ENCODE peak calls at places on chromosomes 4 and X, in six cellular contexts. H is PC-9, P is GM23338, F is GM23248, B is PC-3, R is MM.1S. D is an unnamed sample. For H3F3A, the result is how much of the 10 kb centered on the place peaks cover.

GRCh38 chrX:39603291-39603690 is 494.5 kb downstream of the BCOR start:
- DNase-seq in H (no peak), P (no peak), F (no peak), B (no peak), R (no peak), D (no peak)

GRCh38 chrX:132435222-132435621 is 53.6 kb downstream of the MBNL3 start:
- DNase-seq in H (no peak), P (no peak), F (peak), B (peak), R (no peak), D (no peak)

GRCh38 chr4:100386270-100386669 is 131.6 kb downstream of the EMCN start:
- DNase-seq in H (no peak), P (no peak), F (no peak), B (no peak), R (no peak), D (no peak)

GRCh38 chr4:147351083-147351787 is 129.7 kb upstream of the EDNRA start:
- DNase-seq in H (no peak), P (no peak), F (peak), B (peak), R (no peak), D (no peak)

GRCh38 chr4:28464823-28465222 is 1604.2 kb downstream of the STIM2 start:
- DNase-seq in H (no peak), P (no peak), F (no peak), B (no peak), R (no peak), D (no peak)

GRCh38 chrX:46703980-46704379 is 54.9 kb downstream of the SLC9A7 start:
- DNase-seq in H (no peak), P (no peak), F (no peak), B (no peak), R (no peak), D (no peak)

GRCh38 chr4:2243682-2244380 is 1.9 kb upstream of the HAUS3 start:
- DNase-seq in H (no peak), P (no peak), F (peak), B (no peak), R (peak), D (no peak)

GRCh38 chr4:149980941-149981340 is 97.3 kb upstream of the DCLK2 start:
- DNase-seq in H (peak), P (peak), F (peak), B (peak), R (peak), D (peak)

GRCh38 chr4:18524667-18525066 is 503.1 kb upstream of the LCORL start:
- DNase-seq in H (no peak), P (no peak), F (no peak), B (no peak), R (no peak), D (no peak)

GRCh38 chrX:39459204-39459603 is 638.6 kb downstream of the BCOR start:
- DNase-seq in H (no peak), P (no peak), F (no peak), B (no peak), R (no peak), D (no peak)

GRCh38 chrX:43551590-43551989 is 104.5 kb upstream of the MAOA start:
- DNase-seq in H (no peak), P (peak), F (no peak), B (no peak), R (no peak), D (no peak)

GRCh38 chr4:1060121-1060520 is 48.7 kb downstream of the FGFRL1 start:
- DNase-seq in H (no peak), P (no peak), F (no peak), B (no peak), R (no peak), D (no peak)

GRCh38 chr4:1058198-1058996 is 47.0 kb downstream of the FGFRL1 start:
- DNase-seq in H (no peak), P (no peak), F (no peak), B (peak), R (no peak), D (no peak)

GRCh38 chr4:1057403-1057745 is 45.9 kb downstream of the FGFRL1 start:
- DNase-seq in H (no peak), P (no peak), F (no peak), B (no peak), R (no peak), D (no peak)

GRCh38 chr4:1060646-1061371 is 49.4 kb downstream of the FGFRL1 start:
- DNase-seq in H (no peak), P (no peak), F (no peak), B (no peak), R (no peak), D (no peak)

DNA sequence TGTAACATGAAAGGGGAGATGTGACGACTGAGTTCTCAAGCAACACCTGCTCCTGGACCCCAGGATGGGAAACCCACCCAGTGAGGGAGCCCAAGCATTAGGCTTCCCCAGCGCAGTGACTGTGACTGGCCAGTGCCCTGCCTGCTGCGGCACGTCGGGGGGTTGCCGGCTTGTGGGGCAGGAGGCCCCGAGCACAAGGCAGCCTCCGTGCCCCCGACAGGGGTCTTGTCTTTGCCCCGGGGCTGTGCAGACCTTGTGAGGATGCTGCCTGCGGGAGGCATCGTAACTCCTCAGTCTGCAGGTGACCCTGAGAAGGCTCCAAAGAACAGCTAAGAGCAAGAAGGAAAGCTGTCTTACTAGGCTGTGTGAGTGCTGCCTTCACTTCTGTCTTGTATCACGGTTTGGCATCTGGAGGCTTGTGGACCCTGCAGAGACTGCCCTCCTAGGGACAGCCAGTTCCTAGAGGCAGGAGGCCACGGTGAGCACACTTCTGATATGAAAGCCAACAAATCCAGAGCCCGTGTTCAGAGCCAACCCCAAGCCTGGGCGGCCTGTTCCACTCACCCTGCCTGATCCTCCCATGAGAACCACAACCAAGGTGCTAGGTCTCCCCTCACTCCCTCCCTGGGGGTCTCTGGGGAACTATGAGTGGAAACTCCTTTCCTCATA is 47.7 kb downstream of the FGFRL1 start:
- DNase-seq in H (no peak), P (no peak), F (no peak), B (no peak), R (no peak), D (no peak)
- TF ChIP-seq EZH2 in H (no peak), P (no peak), F (no peak), B (no peak), R (no peak), D (no peak)

DNA sequence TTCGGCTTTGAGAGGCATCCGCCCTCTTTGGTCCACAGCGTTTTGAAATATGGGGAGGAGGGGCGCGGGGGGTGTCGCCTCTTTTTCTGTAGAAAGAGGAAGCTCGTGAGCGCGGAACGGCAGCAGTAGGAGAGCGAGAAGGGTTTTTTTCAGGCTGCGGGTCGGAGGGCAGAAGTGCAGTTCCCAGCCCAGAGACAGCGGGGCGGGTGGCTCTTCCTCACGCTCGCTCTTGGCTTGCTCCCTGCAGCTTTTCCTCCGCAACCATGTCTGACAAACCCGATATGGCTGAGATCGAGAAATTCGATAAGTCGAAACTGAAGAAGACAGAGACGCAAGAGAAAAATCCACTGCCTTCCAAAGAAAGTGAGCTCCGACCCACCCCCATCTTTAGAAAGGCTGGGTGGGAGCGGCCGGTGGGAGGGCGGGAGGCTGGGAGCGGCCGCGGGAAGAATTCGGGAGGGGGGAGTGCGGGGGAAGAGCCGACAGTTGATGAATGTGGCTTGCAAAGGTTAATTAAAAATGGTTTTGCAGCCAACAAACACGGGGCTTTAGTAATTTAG is 1.2 kb downstream of the TMSB4X start:
- DNase-seq in H (peak), P (peak), F (peak), B (peak), R (peak), D (peak)
- H3F3A ChIP-seq in H (half or more), P (under half), F (under half), B (under half), R (under half), D (under half)

DNA sequence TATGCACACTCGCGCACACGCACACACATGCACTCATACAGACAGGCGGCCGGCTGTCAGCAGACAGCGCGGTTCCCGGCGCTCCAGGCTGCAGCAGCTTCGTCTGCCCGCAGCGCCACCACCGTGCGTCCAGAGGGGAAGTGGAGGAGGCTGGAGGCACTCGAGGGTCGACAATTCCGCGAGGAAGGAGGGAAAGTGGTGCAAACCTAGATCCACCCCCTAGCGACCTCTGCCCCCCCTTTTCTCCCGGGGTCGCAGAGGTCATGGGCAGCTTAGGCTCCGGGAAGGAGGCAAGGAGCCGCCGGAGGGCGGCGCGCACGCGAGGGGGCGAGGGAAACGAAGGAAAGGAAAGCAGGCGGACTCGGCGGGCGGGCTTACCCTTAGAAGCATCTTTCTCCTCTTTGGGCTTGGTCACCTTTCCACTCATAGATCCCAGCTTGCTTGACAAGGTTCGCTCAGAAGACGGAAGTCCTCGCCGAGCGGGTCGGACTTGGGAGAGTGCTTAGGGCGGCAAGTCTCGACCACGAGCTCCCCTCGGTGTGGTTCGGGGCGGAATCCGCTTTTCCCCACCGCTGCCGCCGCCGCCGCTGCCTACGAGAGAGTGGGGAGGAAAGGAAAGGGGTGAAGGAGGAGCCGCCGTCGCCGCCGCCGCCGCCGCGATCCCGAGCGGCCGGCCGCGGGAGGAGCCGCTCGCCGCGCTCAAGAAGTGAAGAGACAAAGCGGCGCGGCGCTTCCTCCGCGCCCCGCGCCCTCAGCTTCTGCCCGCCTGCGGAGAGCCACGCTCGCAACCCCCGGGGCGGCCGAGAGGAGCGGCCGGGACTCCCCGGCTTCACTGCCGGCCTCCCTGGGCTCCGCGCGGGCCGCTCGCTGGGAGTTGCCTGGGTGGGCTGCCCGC is 326.6 kb upstream of the F9 start:
- DNase-seq in H (no peak), P (peak), F (peak), B (peak), R (peak), D (peak)
- TF ChIP-seq EZH2 in H (no peak), P (peak), F (no peak), B (no peak), R (no peak), D (no peak)

GRCh38 chrX:1181131-1181530 is 31.3 kb downstream of the CRLF2 start:
- DNase-seq in H (no peak), P (no peak), F (no peak), B (no peak), R (no peak), D (no peak)
- H3F3A ChIP-seq in H (under half), P (under half), F (under half), B (under half), R (under half), D (under half)

GRCh38 chrX:17376381-17377046 is 1.5 kb downstream of the NHS start:
- DNase-seq in H (peak), P (peak), F (peak), B (peak), R (no peak), D (peak)
- TF ChIP-seq EZH2 in H (no peak), P (peak), F (no peak), B (no peak), R (no peak), D (no peak)

GRCh38 chr4:71691416-71692073 is 92.3 kb downstream of the GC start:
- DNase-seq in H (no peak), P (no peak), F (no peak), B (no peak), R (no peak), D (no peak)
- H3F3A ChIP-seq in H (under half), P (under half), F (under half), B (under half), R (under half), D (under half)

DNA sequence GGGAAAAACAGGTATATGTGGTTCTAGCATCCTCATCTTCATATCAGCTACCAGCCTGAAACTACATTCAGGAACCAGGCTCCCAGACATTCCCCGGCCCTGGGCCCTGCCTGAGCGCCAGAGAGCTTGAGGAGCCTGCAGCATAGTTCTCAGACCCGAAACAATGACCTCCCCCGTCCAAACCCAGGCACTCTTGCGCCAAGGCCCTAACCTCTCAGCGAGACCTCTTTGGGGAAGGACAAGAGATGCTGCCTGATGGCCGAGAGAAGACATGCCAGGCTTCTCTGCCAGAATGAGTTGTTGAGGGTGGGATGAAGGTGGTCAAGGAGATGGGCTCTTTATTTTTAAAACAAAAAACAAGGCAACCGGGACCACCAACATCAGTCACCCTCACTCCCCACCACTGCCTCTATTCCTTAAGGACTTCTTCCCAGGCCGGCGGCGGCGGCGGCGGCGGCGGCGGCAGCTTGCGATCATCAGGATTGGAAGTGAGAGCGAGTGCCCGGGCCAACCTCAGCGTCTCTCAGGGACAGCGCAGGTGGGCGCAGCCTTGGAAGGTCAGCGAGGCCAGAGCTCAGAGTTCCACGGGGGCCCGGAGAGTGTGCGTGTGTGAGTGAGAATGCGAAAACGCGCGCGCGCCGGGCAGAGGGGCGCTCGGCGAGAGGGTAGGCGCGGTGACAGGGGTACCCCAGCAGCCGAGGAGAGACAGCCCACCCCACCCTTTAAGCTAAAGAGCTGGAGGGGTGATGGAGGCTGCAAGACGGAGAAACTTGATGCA is 619 bp downstream of the INPP4B start:
- DNase-seq in H (peak), P (peak), F (peak), B (peak), R (no peak), D (peak)
- TF ChIP-seq EZH2 in H (no peak), P (peak), F (no peak), B (no peak), R (no peak), D (peak)

GRCh38 chrX:10280061-10280460 is 123.3 kb downstream of the CLCN4 start:
- DNase-seq in H (no peak), P (no peak), F (no peak), B (no peak), R (no peak), D (no peak)
- H3F3A ChIP-seq in H (under half), P (under half), F (under half), B (under half), R (under half), D (under half)

GRCh38 chr4:4869380-4869723 is 9.9 kb downstream of the MSX1 start:
- DNase-seq in H (no peak), P (peak), F (no peak), B (no peak), R (no peak), D (peak)

GRCh38 chr4:4870493-4871266 is 11.2 kb downstream of the MSX1 start:
- DNase-seq in H (no peak), P (no peak), F (no peak), B (no peak), R (no peak), D (no peak)

GRCh38 chr4:4868506-4869379 is 9.3 kb downstream of the MSX1 start:
- DNase-seq in H (no peak), P (no peak), F (no peak), B (no peak), R (no peak), D (peak)

GRCh38 chr4:4871267-4872147 is 12.0 kb downstream of the MSX1 start:
- DNase-seq in H (no peak), P (peak), F (no peak), B (no peak), R (peak), D (peak)

DNA sequence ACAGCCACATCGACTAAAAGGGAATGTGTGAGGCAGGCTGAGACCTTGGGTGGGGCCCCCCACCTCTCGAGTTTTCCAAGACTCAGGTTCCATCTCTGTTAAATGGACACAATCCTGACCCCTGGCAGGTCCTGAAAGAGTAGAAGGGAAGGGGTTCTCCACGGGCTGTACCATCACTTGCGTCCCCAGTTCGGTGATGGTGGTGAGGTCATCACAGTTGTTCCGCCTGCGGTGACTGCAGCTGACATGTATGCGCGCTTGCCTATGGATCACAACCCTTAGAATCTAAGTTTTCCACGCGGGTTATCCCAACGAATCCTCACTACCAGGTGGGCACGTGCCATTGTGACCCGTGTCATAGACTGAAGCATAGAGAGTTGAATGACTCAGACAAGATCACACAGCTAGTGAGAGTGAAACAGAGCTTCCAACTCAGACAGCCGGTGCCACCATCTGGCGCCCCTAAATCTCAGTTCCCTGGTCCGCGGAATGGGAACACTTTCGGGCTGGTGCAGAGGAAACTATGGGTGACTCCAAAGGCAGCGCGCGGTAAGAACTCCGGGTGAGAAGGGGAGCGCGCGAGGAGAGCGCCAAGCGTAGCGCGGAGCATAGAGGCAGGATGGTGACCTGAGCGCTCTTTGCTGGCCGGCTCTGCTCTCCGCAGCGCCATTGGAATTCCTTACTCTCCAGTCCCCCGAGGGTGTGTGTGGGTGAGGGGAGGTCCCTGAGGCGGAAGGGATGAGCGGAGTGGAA is 10.4 kb downstream of the MSX1 start:
- DNase-seq in H (no peak), P (peak), F (peak), B (no peak), R (no peak), D (peak)
- TF ChIP-seq EZH2 in H (no peak), P (peak), F (no peak), B (no peak), R (no peak), D (peak)

D was measured in neural progenitor cell.